ENCODE peak calls at places on chromosome 6, in seven cellular contexts. V is H7, J is adrenal gland, Y is right cardiac atrium, X is mesenchymal stem cell, L is IMR-90, A is lung. B is an unnamed sample.
A peak's percentile ranks its signal among the peaks of the same experiment; 100 is the strongest.

GRCh38 chr6:135451617-135452190 is 45.8 kb downstream of the AHI1 start:
- DNase-seq in Y (no peak), A (no peak), V (no peak), L (peak; percentile 43), J (no peak), X (peak; percentile 56), B (peak; percentile 57)

GRCh38 chr6:152897807-152898399 is 84.9 kb downstream of the FBXO5 start:
- DNase-seq in Y (peak; percentile 80), X (peak; percentile 56), L (peak; percentile 46), V (peak; percentile 33), A (peak; percentile 60), J (peak; percentile 63), B (peak; percentile 55)

GRCh38 chr6:124294572-124294971 is 490.9 kb downstream of the NKAIN2 start:
- DNase-seq in A (no peak), V (no peak), L (no peak), J (no peak), X (peak; percentile 78), Y (no peak), B (peak; percentile 4)

GRCh38 chr6:150394886-150395285 is 26.1 kb downstream of the IYD start:
- DNase-seq in Y (no peak), X (no peak), A (no peak), J (no peak), V (no peak), L (no peak), B (no peak)

GRCh38 chr6:45502446-45502845 is 124.7 kb upstream of the SUPT3H start:
- DNase-seq in A (no peak), V (no peak), L (no peak), J (no peak), X (no peak), Y (no peak), B (no peak)

GRCh38 chr6:23301546-23301945 is 732.2 kb downstream of the HDGFL1 start:
- DNase-seq in A (no peak), V (no peak), Y (no peak), X (peak; percentile 5), L (peak; percentile 41), J (no peak), B (peak; percentile 3)

GRCh38 chr6:130018830-130019795 is 732 bp downstream of the L3MBTL3 start:
- DNase-seq in V (peak; percentile 69), J (peak; percentile 50), L (peak; percentile 37), Y (peak; percentile 76), A (peak; percentile 30), X (peak; percentile 66), B (peak; percentile 23)

GRCh38 chr6:144408151-144408550 is 123.0 kb downstream of the UTRN start:
- DNase-seq in Y (peak; percentile 88), X (no peak), A (no peak), J (peak; percentile 12), L (peak; percentile 18), V (no peak), B (peak; percentile 74)

GRCh38 chr6:115539531-115539930 is 521.2 kb downstream of the FRK start:
- DNase-seq in X (no peak), Y (no peak), A (no peak), V (no peak), L (no peak), J (no peak), B (no peak)

GRCh38 chr6:32432050-32432450 is 7.6 kb upstream of the HLA-DRA start:
- DNase-seq in X (peak; percentile 33), V (no peak), Y (no peak), L (peak; percentile 30), J (no peak), A (no peak), B (peak; percentile 53)

GRCh38 chr6:11322252-11322885 is 89.9 kb upstream of the NEDD9 start:
- DNase-seq in L (no peak), A (no peak), V (no peak), Y (no peak), J (no peak), X (no peak), B (no peak)

GRCh38 chr6:16832027-16832688 is 70.9 kb upstream of the ATXN1 start:
- DNase-seq in Y (no peak), A (no peak), X (peak; percentile 68), J (no peak), L (peak; percentile 10), V (no peak), B (no peak)

GRCh38 chr6:15544321-15544900 is 118.4 kb downstream of the DTNBP1 start:
- DNase-seq in V (no peak), A (no peak), J (no peak), X (no peak), Y (no peak), L (peak; percentile 60), B (peak; percentile 82)

GRCh38 chr6:30013296-30013922 is 47.7 kb upstream of the POLR1H start:
- DNase-seq in J (peak; percentile 30), V (peak; percentile 60), A (no peak), Y (no peak), X (peak; percentile 22), L (no peak), B (no peak)

GRCh38 chr6:47977314-47977713 is 133.7 kb downstream of the PTCHD4 start:
- DNase-seq in X (no peak), V (peak; percentile 14), A (no peak), Y (no peak), L (no peak), J (no peak), B (no peak)

GRCh38 chr6:17633465-17634188 is 33.5 kb downstream of the FAM8A1 start:
- DNase-seq in J (no peak), V (no peak), A (no peak), L (no peak), X (no peak), Y (no peak), B (no peak)

GRCh38 chr6:167005350-167006159 is 6.4 kb downstream of the CEP43 start:
- DNase-seq in Y (peak; percentile 82), V (no peak), X (no peak), L (no peak), A (no peak), J (peak; percentile 49), B (peak; percentile 53)

GRCh38 chr6:133889557-133890301 is 816 bp downstream of the TCF21 start:
- DNase-seq in Y (peak; percentile 79), X (peak; percentile 74), L (peak; percentile 73), A (no peak), V (peak; percentile 82), J (no peak), B (no peak)

DNA sequence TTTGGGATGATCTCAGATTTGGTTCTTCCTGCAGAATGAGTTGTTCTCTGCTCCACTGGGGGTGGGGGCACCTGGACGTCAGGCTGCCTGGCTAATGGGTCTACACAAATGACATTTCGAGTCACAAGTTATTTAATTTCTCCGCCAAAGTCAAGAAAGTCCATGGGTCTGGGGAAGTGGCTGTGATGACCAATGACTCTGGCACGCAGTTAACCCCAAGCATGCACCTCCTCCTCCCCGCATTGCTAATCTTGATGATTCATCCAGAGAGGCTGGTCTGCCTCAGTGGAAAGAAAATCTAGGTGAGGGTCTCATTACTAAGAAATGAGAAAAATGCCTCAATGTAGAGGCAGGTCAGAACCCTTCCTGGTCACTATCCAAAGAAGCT is 98.3 kb upstream of the MRPS10 start:
- DNase-seq in V (no peak), X (peak; percentile 96), Y (no peak), A (no peak), J (peak; percentile 80), L (peak; percentile 99), B (peak; percentile 97)
- H3K4me3 ChIP-seq in V (no peak overlapping the region), X (no peak overlapping the region), Y (no peak overlapping the region), A (no peak overlapping the region), J (no peak overlapping the region), L (no peak overlapping the region), B (no peak overlapping the region)

DNA sequence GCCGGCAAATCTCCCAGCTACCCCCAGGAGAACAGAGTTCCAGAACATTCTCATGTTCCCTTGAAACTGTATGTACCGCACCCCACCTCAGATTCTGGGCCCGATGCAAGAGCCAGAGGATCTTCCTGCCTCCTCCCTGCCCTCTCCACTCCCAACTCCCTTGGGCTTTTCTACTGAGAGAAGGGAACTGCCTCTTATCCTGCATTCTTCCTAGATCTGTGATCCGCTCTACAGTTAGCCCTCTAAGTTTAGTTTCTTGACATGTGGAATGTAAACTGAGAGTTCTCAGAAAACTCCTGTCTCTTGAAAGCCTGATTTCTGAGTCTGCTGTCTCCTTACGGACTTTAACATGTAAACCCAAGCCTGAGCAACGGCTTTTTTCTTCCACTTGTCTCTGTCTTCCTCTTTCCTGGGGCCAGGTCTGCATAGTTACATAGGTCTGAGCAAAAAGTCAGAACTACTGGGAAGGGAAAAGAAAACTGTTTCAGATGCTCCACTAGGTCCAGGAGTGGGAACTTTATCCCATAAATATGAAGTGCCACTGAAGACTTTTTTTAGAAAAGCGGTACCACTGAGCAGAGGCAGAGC is 86.5 kb upstream of the TNFAIP3 start:
- DNase-seq in V (no peak), X (peak; percentile 82), L (peak; percentile 63), Y (no peak), A (no peak), J (no peak), B (no peak)
- H3K4me3 ChIP-seq in V (no peak overlapping the region), X (no peak overlapping the region), L (no peak overlapping the region), Y (no peak overlapping the region), A (no peak overlapping the region), J (no peak overlapping the region), B (no peak overlapping the region)

DNA sequence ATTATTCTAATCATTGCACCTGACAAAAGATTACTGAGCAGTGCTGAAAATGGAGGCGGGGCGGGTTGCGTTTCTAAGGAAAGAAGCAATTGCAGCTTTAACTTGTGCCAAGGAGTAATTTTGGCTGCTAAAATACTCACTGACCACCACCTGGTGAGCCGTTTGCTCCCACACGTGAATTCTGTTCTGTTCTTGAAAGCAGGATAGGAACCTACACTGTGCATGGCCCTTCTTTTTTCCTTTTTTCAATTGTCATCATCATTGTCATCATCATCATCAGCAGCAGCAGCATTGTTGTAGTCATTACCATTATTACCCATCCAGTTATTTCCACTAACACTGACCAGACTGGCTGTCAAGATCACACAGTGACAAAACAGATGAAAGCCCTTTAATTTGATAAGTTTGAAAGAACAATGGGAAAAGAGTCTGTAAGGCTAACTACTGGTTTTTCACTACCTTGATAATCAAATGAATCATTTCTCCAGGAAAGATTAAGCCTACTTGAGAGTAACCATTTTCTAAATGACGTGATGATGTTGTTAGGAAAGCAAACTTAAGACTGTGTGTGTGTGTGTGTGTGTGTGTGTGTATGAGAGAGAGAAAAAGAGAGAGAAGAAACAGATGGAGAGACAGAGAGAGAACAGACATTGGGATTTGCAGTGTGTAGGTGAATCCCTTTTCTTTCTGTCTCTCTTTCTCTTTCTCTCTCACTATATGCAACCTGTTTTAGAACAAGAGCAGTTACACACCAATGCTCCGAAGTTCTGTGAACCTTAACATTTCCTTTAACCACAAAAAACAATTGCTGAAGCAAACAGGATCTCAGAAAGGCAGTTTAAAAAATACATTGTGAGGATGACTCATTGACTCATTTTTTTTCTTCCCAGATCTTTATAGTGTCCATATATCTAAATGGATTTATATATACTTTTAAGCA is 3.7 kb downstream of the RIPOR2 start:
- DNase-seq in L (peak; percentile 67), J (no peak), Y (no peak), X (peak; percentile 83), V (no peak), A (no peak), B (peak; percentile 59)
- H3K4me3 ChIP-seq in L (no peak overlapping the region), J (no peak overlapping the region), Y (no peak overlapping the region), X (no peak overlapping the region), V (no peak overlapping the region), A (no peak overlapping the region), B (no peak overlapping the region)

DNA sequence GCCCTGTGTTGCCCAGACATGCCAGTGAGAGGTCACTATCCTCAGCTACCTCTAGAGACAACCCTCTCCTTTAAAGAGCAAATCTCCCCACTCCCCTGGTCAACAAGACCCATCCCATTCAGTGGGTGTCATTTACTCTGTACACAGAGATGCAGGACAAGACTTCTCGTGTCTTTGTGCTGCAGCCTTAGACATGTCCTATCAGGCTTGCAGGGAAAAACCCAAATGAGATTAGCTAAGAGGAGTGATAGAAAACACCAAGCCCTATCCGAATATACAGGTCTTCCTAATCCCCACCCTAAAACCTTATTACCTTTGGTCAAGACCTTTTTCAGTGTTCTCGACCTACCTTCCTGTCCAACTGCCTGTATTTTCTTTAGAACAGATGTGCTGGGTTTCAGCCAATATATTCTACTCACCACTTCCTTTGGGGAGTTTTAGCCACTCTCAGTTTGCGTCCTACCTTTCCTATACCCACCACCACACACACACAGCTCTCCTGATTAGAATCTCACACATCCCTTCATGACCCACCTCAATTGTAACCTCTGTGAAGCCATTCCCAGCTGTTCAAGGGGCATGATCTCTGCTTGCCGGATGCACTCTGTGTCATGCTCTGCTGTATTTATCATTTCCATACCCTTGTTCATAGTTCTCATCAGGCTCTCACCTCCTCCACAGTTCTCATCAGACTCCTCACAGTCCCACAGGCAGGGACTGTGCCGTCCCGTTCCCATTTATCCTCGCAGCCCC is 39.7 kb downstream of the TRAM2 start:
- DNase-seq in A (no peak), V (no peak), L (peak; percentile 57), X (no peak), J (no peak), Y (no peak), B (peak; percentile 80)
- H3K4me3 ChIP-seq in A (no peak overlapping the region), V (no peak overlapping the region), L (no peak overlapping the region), X (no peak overlapping the region), J (no peak overlapping the region), Y (no peak overlapping the region), B (no peak overlapping the region)